ENCODE peak calls at places on chromosomes 16 and 17, in nine cellular contexts. One of them, this sample, is unnamed.

GRCh38 chr17:78798695-78799559 is 16.9 kb upstream of the CYTH1 start:
- DNase-seq in ascending aorta: no peak
- DNase-seq in AG04450: no peak
- DNase-seq in fibroblast of lung: peak
- DNase-seq in adrenal gland: no peak
- DNase-seq in upper lobe of left lung: no peak
- DNase-seq in tibial nerve: no peak
- DNase-seq in dorsolateral prefrontal cortex: no peak
- DNase-seq in CD8-positive, alpha-beta T cell: no peak
- DNase-seq in this sample: no peak

GRCh38 chr17:63035271-63035670 is 69.2 kb downstream of the TANC2 start:
- DNase-seq in ascending aorta: no peak
- DNase-seq in AG04450: peak
- DNase-seq in fibroblast of lung: peak
- DNase-seq in adrenal gland: no peak
- DNase-seq in upper lobe of left lung: no peak
- DNase-seq in tibial nerve: no peak
- DNase-seq in dorsolateral prefrontal cortex: no peak
- DNase-seq in CD8-positive, alpha-beta T cell: no peak
- DNase-seq in this sample: no peak

GRCh38 chr17:68011199-68011665 is 15.0 kb upstream of the C17orf58 start:
- DNase-seq in ascending aorta: no peak
- DNase-seq in AG04450: no peak
- DNase-seq in fibroblast of lung: peak
- DNase-seq in adrenal gland: peak
- DNase-seq in upper lobe of left lung: no peak
- DNase-seq in tibial nerve: peak
- DNase-seq in dorsolateral prefrontal cortex: peak
- DNase-seq in CD8-positive, alpha-beta T cell: peak
- DNase-seq in this sample: no peak

GRCh38 chr16:15616068-15616467 is 26.9 kb downstream of the MARF1 start:
- DNase-seq in ascending aorta: no peak
- DNase-seq in AG04450: no peak
- DNase-seq in fibroblast of lung: no peak
- DNase-seq in adrenal gland: no peak
- DNase-seq in upper lobe of left lung: no peak
- DNase-seq in tibial nerve: no peak
- DNase-seq in dorsolateral prefrontal cortex: no peak
- DNase-seq in CD8-positive, alpha-beta T cell: no peak
- DNase-seq in this sample: no peak

GRCh38 chr17:44324571-44325275 is at the start of gene SLC25A39:
- DNase-seq in ascending aorta: peak
- DNase-seq in AG04450: peak
- DNase-seq in fibroblast of lung: peak
- DNase-seq in adrenal gland: peak
- DNase-seq in upper lobe of left lung: peak
- DNase-seq in tibial nerve: peak
- DNase-seq in dorsolateral prefrontal cortex: peak
- DNase-seq in CD8-positive, alpha-beta T cell: peak
- DNase-seq in this sample: peak

GRCh38 chr17:15909481-15909991 is 35.4 kb upstream of the ADORA2B start:
- DNase-seq in ascending aorta: no peak
- DNase-seq in AG04450: no peak
- DNase-seq in fibroblast of lung: no peak
- DNase-seq in adrenal gland: no peak
- DNase-seq in upper lobe of left lung: peak
- DNase-seq in tibial nerve: no peak
- DNase-seq in dorsolateral prefrontal cortex: no peak
- DNase-seq in CD8-positive, alpha-beta T cell: no peak
- DNase-seq in this sample: peak

GRCh38 chr16:27458196-27458728 is 56.3 kb downstream of the IL21R start:
- DNase-seq in ascending aorta: no peak
- DNase-seq in AG04450: no peak
- DNase-seq in fibroblast of lung: no peak
- DNase-seq in adrenal gland: no peak
- DNase-seq in upper lobe of left lung: no peak
- DNase-seq in tibial nerve: no peak
- DNase-seq in dorsolateral prefrontal cortex: no peak
- DNase-seq in CD8-positive, alpha-beta T cell: no peak
- DNase-seq in this sample: no peak

GRCh38 chr17:72158895-72159885 is 38.4 kb downstream of the SOX9 start:
- DNase-seq in ascending aorta: no peak
- DNase-seq in AG04450: no peak
- DNase-seq in fibroblast of lung: peak
- DNase-seq in adrenal gland: no peak
- DNase-seq in upper lobe of left lung: no peak
- DNase-seq in tibial nerve: no peak
- DNase-seq in dorsolateral prefrontal cortex: no peak
- DNase-seq in CD8-positive, alpha-beta T cell: no peak
- DNase-seq in this sample: no peak

GRCh38 chr16:10520869-10521578 is 59.4 kb downstream of the EMP2 start:
- DNase-seq in ascending aorta: no peak
- DNase-seq in AG04450: no peak
- DNase-seq in fibroblast of lung: no peak
- DNase-seq in adrenal gland: no peak
- DNase-seq in upper lobe of left lung: no peak
- DNase-seq in tibial nerve: no peak
- DNase-seq in dorsolateral prefrontal cortex: no peak
- DNase-seq in CD8-positive, alpha-beta T cell: no peak
- DNase-seq in this sample: no peak

GRCh38 chr17:81694810-81695209 is 8.4 kb upstream of the MRPL12 start:
- DNase-seq in ascending aorta: no peak
- DNase-seq in AG04450: no peak
- DNase-seq in fibroblast of lung: no peak
- DNase-seq in adrenal gland: no peak
- DNase-seq in upper lobe of left lung: no peak
- DNase-seq in tibial nerve: no peak
- DNase-seq in dorsolateral prefrontal cortex: no peak
- DNase-seq in CD8-positive, alpha-beta T cell: no peak
- DNase-seq in this sample: no peak

GRCh38 chr17:37259030-37259735 is 116.6 kb upstream of the C17orf78 start:
- DNase-seq in ascending aorta: no peak
- DNase-seq in AG04450: no peak
- DNase-seq in fibroblast of lung: no peak
- DNase-seq in adrenal gland: no peak
- DNase-seq in upper lobe of left lung: no peak
- DNase-seq in tibial nerve: no peak
- DNase-seq in dorsolateral prefrontal cortex: no peak
- DNase-seq in CD8-positive, alpha-beta T cell: no peak
- DNase-seq in this sample: no peak

GRCh38 chr17:44842748-44843147 is 4.9 kb upstream of the HIGD1B start:
- DNase-seq in ascending aorta: no peak
- DNase-seq in AG04450: no peak
- DNase-seq in fibroblast of lung: no peak
- DNase-seq in adrenal gland: no peak
- DNase-seq in upper lobe of left lung: no peak
- DNase-seq in tibial nerve: no peak
- DNase-seq in dorsolateral prefrontal cortex: no peak
- DNase-seq in CD8-positive, alpha-beta T cell: no peak
- DNase-seq in this sample: no peak

GRCh38 chr16:3580271-3580670 is 3.1 kb upstream of the NLRC3 start:
- DNase-seq in ascending aorta: no peak
- DNase-seq in AG04450: no peak
- DNase-seq in fibroblast of lung: peak
- DNase-seq in adrenal gland: no peak
- DNase-seq in upper lobe of left lung: no peak
- DNase-seq in tibial nerve: no peak
- DNase-seq in dorsolateral prefrontal cortex: no peak
- DNase-seq in CD8-positive, alpha-beta T cell: no peak
- DNase-seq in this sample: no peak

GRCh38 chr17:81400939-81401726 is 5.9 kb downstream of the BAHCC1 start:
- DNase-seq in ascending aorta: no peak
- DNase-seq in AG04450: no peak
- DNase-seq in fibroblast of lung: peak
- DNase-seq in adrenal gland: no peak
- DNase-seq in upper lobe of left lung: peak
- DNase-seq in tibial nerve: no peak
- DNase-seq in dorsolateral prefrontal cortex: no peak
- DNase-seq in CD8-positive, alpha-beta T cell: no peak
- DNase-seq in this sample: no peak

GRCh38 chr16:9176547-9177418 is 85.3 kb downstream of the HAPSTR1 start:
- DNase-seq in ascending aorta: no peak
- DNase-seq in AG04450: no peak
- DNase-seq in fibroblast of lung: no peak
- DNase-seq in adrenal gland: no peak
- DNase-seq in upper lobe of left lung: no peak
- DNase-seq in tibial nerve: no peak
- DNase-seq in dorsolateral prefrontal cortex: peak
- DNase-seq in CD8-positive, alpha-beta T cell: no peak
- DNase-seq in this sample: no peak

DNA sequence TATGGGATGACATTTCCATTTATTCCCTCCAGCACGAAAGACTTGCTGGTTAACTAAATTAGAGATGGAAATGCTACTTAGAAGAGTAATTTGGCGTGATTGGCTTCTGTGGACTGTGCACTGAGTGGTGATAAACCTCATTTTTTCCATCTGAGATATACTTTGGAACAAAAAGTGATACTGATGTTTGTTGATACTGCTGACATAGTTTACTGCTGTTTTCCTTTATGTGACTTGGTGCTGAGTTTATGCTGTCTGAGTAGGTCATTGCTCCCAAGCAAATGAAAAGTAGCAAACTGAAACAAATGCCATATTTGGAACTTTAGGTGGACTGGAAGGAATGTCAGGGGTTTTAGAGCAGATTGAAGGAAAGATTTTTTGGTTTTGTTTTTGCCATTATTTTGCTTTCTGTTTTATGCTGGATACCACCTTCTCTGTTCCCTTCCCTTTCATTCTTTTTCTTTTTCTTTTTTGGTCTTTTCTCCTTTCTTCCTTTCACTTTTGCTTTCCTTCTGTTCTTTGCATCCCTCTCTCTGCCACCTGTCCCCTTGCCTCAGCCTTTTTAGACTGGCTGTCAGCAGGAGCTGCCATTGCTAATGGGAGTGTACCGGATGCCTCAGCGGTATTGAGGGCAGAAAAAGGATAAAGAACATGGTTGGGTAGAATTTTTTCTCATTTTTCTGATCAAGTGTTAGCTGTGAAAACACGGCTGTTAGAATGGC is 41.8 kb downstream of the NUP93 start:
- DNase-seq in ascending aorta: no peak
- DNase-seq in AG04450: no peak
- DNase-seq in fibroblast of lung: peak
- DNase-seq in adrenal gland: no peak
- DNase-seq in upper lobe of left lung: no peak
- DNase-seq in tibial nerve: no peak
- DNase-seq in dorsolateral prefrontal cortex: no peak
- DNase-seq in CD8-positive, alpha-beta T cell: no peak
- DNase-seq in this sample: no peak
- H3K27ac ChIP-seq in ascending aorta: peak
- H3K27ac ChIP-seq in AG04450: peak
- H3K27ac ChIP-seq in fibroblast of lung: no peak
- H3K27ac ChIP-seq in adrenal gland: peak
- H3K27ac ChIP-seq in upper lobe of left lung: no peak
- H3K27ac ChIP-seq in tibial nerve: no peak
- H3K27ac ChIP-seq in dorsolateral prefrontal cortex: no peak
- H3K27ac ChIP-seq in CD8-positive, alpha-beta T cell: no peak
- H3K27ac ChIP-seq in this sample: peak

GRCh38 chr17:66790476-66791061 is 44.3 kb upstream of the CACNG5 start:
- DNase-seq in ascending aorta: no peak
- DNase-seq in AG04450: no peak
- DNase-seq in fibroblast of lung: peak
- DNase-seq in adrenal gland: no peak
- DNase-seq in upper lobe of left lung: no peak
- DNase-seq in tibial nerve: no peak
- DNase-seq in dorsolateral prefrontal cortex: no peak
- DNase-seq in CD8-positive, alpha-beta T cell: no peak
- DNase-seq in this sample: no peak
- TF ChIP-seq CTCF in ascending aorta: no peak
- TF ChIP-seq CTCF in AG04450: peak
- TF ChIP-seq CTCF in fibroblast of lung: no peak
- TF ChIP-seq CTCF in adrenal gland: no peak
- TF ChIP-seq CTCF in upper lobe of left lung: no peak
- TF ChIP-seq CTCF in tibial nerve: no peak
- TF ChIP-seq CTCF in dorsolateral prefrontal cortex: no peak
- TF ChIP-seq CTCF in CD8-positive, alpha-beta T cell: no peak
- TF ChIP-seq CTCF in this sample: no peak

GRCh38 chr17:59844884-59845594 is 47.7 kb downstream of the TUBD1 start:
- DNase-seq in ascending aorta: no peak
- DNase-seq in AG04450: no peak
- DNase-seq in fibroblast of lung: peak
- DNase-seq in adrenal gland: no peak
- DNase-seq in upper lobe of left lung: no peak
- DNase-seq in tibial nerve: no peak
- DNase-seq in dorsolateral prefrontal cortex: no peak
- DNase-seq in CD8-positive, alpha-beta T cell: no peak
- DNase-seq in this sample: no peak

GRCh38 chr17:59848385-59848668 is 44.4 kb downstream of the TUBD1 start:
- DNase-seq in ascending aorta: no peak
- DNase-seq in AG04450: no peak
- DNase-seq in fibroblast of lung: no peak
- DNase-seq in adrenal gland: no peak
- DNase-seq in upper lobe of left lung: no peak
- DNase-seq in tibial nerve: no peak
- DNase-seq in dorsolateral prefrontal cortex: no peak
- DNase-seq in CD8-positive, alpha-beta T cell: no peak
- DNase-seq in this sample: no peak

GRCh38 chr17:59848778-59849177 is 44.0 kb downstream of the TUBD1 start:
- DNase-seq in ascending aorta: no peak
- DNase-seq in AG04450: no peak
- DNase-seq in fibroblast of lung: peak
- DNase-seq in adrenal gland: peak
- DNase-seq in upper lobe of left lung: peak
- DNase-seq in tibial nerve: peak
- DNase-seq in dorsolateral prefrontal cortex: no peak
- DNase-seq in CD8-positive, alpha-beta T cell: no peak
- DNase-seq in this sample: no peak

GRCh38 chr17:59845595-59846390 is 47.0 kb downstream of the TUBD1 start:
- DNase-seq in ascending aorta: no peak
- DNase-seq in AG04450: no peak
- DNase-seq in fibroblast of lung: peak
- DNase-seq in adrenal gland: peak
- DNase-seq in upper lobe of left lung: no peak
- DNase-seq in tibial nerve: peak
- DNase-seq in dorsolateral prefrontal cortex: no peak
- DNase-seq in CD8-positive, alpha-beta T cell: no peak
- DNase-seq in this sample: no peak

GRCh38 chr17:59846391-59847165 is 46.2 kb downstream of the TUBD1 start:
- DNase-seq in ascending aorta: no peak
- DNase-seq in AG04450: peak
- DNase-seq in fibroblast of lung: peak
- DNase-seq in adrenal gland: peak
- DNase-seq in upper lobe of left lung: no peak
- DNase-seq in tibial nerve: peak
- DNase-seq in dorsolateral prefrontal cortex: no peak
- DNase-seq in CD8-positive, alpha-beta T cell: no peak
- DNase-seq in this sample: no peak
- H3K4me3 ChIP-seq in ascending aorta: no peak
- H3K4me3 ChIP-seq in AG04450: no peak
- H3K4me3 ChIP-seq in fibroblast of lung: no peak
- H3K4me3 ChIP-seq in adrenal gland: no peak
- H3K4me3 ChIP-seq in upper lobe of left lung: no peak
- H3K4me3 ChIP-seq in tibial nerve: no peak
- H3K4me3 ChIP-seq in dorsolateral prefrontal cortex: no peak
- H3K4me3 ChIP-seq in CD8-positive, alpha-beta T cell: no peak
- H3K4me3 ChIP-seq in this sample: peak

DNA sequence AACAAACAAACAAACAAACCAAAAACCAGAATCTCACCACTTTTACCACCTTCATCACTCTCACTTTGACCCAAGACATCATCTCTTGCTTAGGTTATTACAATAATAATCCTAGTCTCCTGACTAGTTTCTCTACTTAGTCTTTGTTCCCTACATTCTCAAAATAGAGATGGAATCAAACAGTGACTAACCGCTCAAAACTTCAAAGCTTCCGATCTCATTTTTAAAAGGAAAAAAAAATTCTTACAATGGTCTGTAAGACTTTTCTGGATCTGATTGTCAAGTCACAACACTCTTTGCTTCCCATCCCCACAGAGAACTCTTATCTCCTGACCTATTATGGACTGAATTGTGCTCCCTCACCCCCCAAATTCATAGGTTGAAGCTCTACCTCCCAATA is 60.9 kb downstream of the SPAG9 start:
- DNase-seq in ascending aorta: no peak
- DNase-seq in AG04450: no peak
- DNase-seq in fibroblast of lung: peak
- DNase-seq in adrenal gland: no peak
- DNase-seq in upper lobe of left lung: no peak
- DNase-seq in tibial nerve: no peak
- DNase-seq in dorsolateral prefrontal cortex: no peak
- DNase-seq in CD8-positive, alpha-beta T cell: no peak
- DNase-seq in this sample: no peak
- H3K27ac ChIP-seq in ascending aorta: no peak
- H3K27ac ChIP-seq in AG04450: peak
- H3K27ac ChIP-seq in fibroblast of lung: no peak
- H3K27ac ChIP-seq in adrenal gland: no peak
- H3K27ac ChIP-seq in upper lobe of left lung: no peak
- H3K27ac ChIP-seq in tibial nerve: no peak
- H3K27ac ChIP-seq in dorsolateral prefrontal cortex: no peak
- H3K27ac ChIP-seq in CD8-positive, alpha-beta T cell: no peak
- H3K27ac ChIP-seq in this sample: no peak